ENCODE peak calls at places on chromosomes 13 and 19, in eight cellular contexts. One of them, this sample, is unnamed.

GRCh38 chr19:38162632-38163031 is 61.4 kb downstream of the DPF1 start:
- DNase-seq in GM23248: no peak
- DNase-seq in fibroblast of lung: no peak
- DNase-seq in NT2/D1: no peak
- DNase-seq in colonic mucosa: no peak
- DNase-seq in HCT116: no peak
- DNase-seq in neural progenitor cell: no peak
- DNase-seq in mammary epithelial cell: no peak
- DNase-seq in this sample: no peak

GRCh38 chr13:43676320-43676719 is 110.5 kb downstream of the ENOX1 start:
- DNase-seq in mammary epithelial cell: no peak
- DNase-seq in GM23248: peak; percentile 2
- DNase-seq in colonic mucosa: no peak
- DNase-seq in HCT116: no peak
- DNase-seq in fibroblast of lung: no peak
- DNase-seq in neural progenitor cell: no peak
- DNase-seq in NT2/D1: no peak
- DNase-seq in this sample: no peak

GRCh38 chr13:41780736-41781708 is 179.9 kb downstream of the VWA8 start:
- DNase-seq in HCT116: no peak
- DNase-seq in NT2/D1: no peak
- DNase-seq in mammary epithelial cell: peak; percentile 33
- DNase-seq in fibroblast of lung: peak; percentile 74
- DNase-seq in colonic mucosa: no peak
- DNase-seq in neural progenitor cell: no peak
- DNase-seq in GM23248: peak; percentile 86
- DNase-seq in this sample: no peak

GRCh38 chr13:105278797-105279425 is 1256.6 kb downstream of the EFNB2 start:
- DNase-seq in mammary epithelial cell: no peak
- DNase-seq in HCT116: no peak
- DNase-seq in colonic mucosa: no peak
- DNase-seq in neural progenitor cell: peak; percentile 73
- DNase-seq in GM23248: no peak
- DNase-seq in NT2/D1: peak; percentile 27
- DNase-seq in fibroblast of lung: no peak
- DNase-seq in this sample: peak; percentile 3

GRCh38 chr13:78700121-78700910 is 41.4 kb upstream of the OBI1 start:
- DNase-seq in NT2/D1: no peak
- DNase-seq in GM23248: peak; percentile 7
- DNase-seq in mammary epithelial cell: peak; percentile 46
- DNase-seq in colonic mucosa: no peak
- DNase-seq in neural progenitor cell: no peak
- DNase-seq in fibroblast of lung: peak; percentile 84
- DNase-seq in HCT116: no peak
- DNase-seq in this sample: peak; percentile 64

GRCh38 chr19:1780272-1780957 is 27.1 kb downstream of the ONECUT3 start:
- DNase-seq in colonic mucosa: no peak
- DNase-seq in mammary epithelial cell: no peak
- DNase-seq in GM23248: peak; percentile 75
- DNase-seq in HCT116: no peak
- DNase-seq in neural progenitor cell: no peak
- DNase-seq in NT2/D1: no peak
- DNase-seq in fibroblast of lung: peak; percentile 28
- DNase-seq in this sample: peak; percentile 52

GRCh38 chr19:2587001-2587719 is 111.2 kb downstream of the GADD45B start:
- DNase-seq in NT2/D1: peak; percentile 47
- DNase-seq in HCT116: no peak
- DNase-seq in neural progenitor cell: peak; percentile 30
- DNase-seq in mammary epithelial cell: no peak
- DNase-seq in fibroblast of lung: peak; percentile 38
- DNase-seq in GM23248: no peak
- DNase-seq in colonic mucosa: no peak
- DNase-seq in this sample: no peak

GRCh38 chr13:91368676-91369425 is 21.4 kb downstream of the MIR17HG start:
- DNase-seq in neural progenitor cell: no peak
- DNase-seq in fibroblast of lung: no peak
- DNase-seq in GM23248: peak; percentile 19
- DNase-seq in HCT116: no peak
- DNase-seq in NT2/D1: no peak
- DNase-seq in mammary epithelial cell: no peak
- DNase-seq in colonic mucosa: no peak
- DNase-seq in this sample: no peak

GRCh38 chr19:18273566-18274302 is 518 bp downstream of the IQCN start:
- DNase-seq in HCT116: no peak
- DNase-seq in neural progenitor cell: no peak
- DNase-seq in mammary epithelial cell: no peak
- DNase-seq in colonic mucosa: no peak
- DNase-seq in fibroblast of lung: no peak
- DNase-seq in NT2/D1: no peak
- DNase-seq in GM23248: no peak
- DNase-seq in this sample: no peak

GRCh38 chr19:6970478-6970877 is 50.8 kb downstream of the MBD3L2B start:
- DNase-seq in fibroblast of lung: no peak
- DNase-seq in mammary epithelial cell: no peak
- DNase-seq in GM23248: no peak
- DNase-seq in HCT116: peak; percentile 41
- DNase-seq in NT2/D1: no peak
- DNase-seq in colonic mucosa: no peak
- DNase-seq in neural progenitor cell: no peak
- DNase-seq in this sample: no peak

GRCh38 chr19:49847731-49848696 is 2.9 kb upstream of the PTOV1 start:
- DNase-seq in neural progenitor cell: no peak
- DNase-seq in fibroblast of lung: peak; percentile 90
- DNase-seq in GM23248: peak; percentile 86
- DNase-seq in mammary epithelial cell: peak; percentile 81
- DNase-seq in NT2/D1: no peak
- DNase-seq in HCT116: peak; percentile 46
- DNase-seq in colonic mucosa: no peak
- DNase-seq in this sample: peak; percentile 95

GRCh38 chr19:33750587-33751385 is 45.9 kb upstream of the KCTD15 start:
- DNase-seq in NT2/D1: no peak
- DNase-seq in fibroblast of lung: no peak
- DNase-seq in neural progenitor cell: no peak
- DNase-seq in HCT116: no peak
- DNase-seq in mammary epithelial cell: no peak
- DNase-seq in GM23248: no peak
- DNase-seq in colonic mucosa: no peak
- DNase-seq in this sample: no peak

GRCh38 chr19:22603518-22604440 is 30.3 kb upstream of the ZNF492 start:
- DNase-seq in fibroblast of lung: no peak
- DNase-seq in NT2/D1: no peak
- DNase-seq in neural progenitor cell: no peak
- DNase-seq in mammary epithelial cell: no peak
- DNase-seq in colonic mucosa: no peak
- DNase-seq in GM23248: no peak
- DNase-seq in HCT116: no peak
- DNase-seq in this sample: no peak

GRCh38 chr13:66424417-66424816 is 805.7 kb downstream of the PCDH9 start:
- DNase-seq in HCT116: no peak
- DNase-seq in neural progenitor cell: no peak
- DNase-seq in NT2/D1: no peak
- DNase-seq in mammary epithelial cell: no peak
- DNase-seq in GM23248: no peak
- DNase-seq in colonic mucosa: no peak
- DNase-seq in fibroblast of lung: peak; percentile 69
- DNase-seq in this sample: peak; percentile 22

DNA sequence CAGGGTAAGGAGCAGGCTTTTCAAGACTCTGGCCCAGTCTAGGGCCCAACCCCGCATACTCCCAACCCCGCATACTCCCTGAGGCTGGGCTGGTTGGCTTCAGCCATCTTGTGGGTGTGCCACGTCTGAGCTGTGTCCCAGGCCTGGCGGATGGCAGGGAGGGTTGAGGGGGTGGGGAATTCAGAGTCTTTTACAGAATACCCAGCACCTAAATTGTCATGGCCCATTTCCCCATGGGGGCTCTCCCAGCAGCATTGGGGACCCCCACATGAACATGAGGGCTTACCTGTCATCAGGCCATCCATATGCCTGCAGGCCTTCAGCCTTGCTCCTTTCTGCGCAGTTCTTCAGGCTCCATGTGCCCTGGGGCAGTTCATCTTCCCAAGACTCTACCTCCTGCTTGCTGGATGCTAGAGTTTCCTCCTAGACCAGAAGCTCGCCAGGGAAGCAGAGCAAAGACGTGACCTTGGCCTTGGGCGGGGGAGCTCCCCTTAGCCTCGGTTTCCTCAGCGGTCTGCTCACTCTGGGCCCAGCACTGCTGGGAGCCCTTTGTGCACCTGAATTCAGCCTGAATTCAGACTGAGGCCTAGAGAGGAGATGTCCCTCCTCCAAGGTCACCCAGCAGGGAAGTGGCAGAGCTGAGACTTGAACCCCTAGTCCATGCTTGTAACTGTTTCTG is 9.2 kb downstream of the PPP5C start:
- DNase-seq in colonic mucosa: no peak
- DNase-seq in neural progenitor cell: no peak
- DNase-seq in GM23248: no peak
- DNase-seq in NT2/D1: no peak
- DNase-seq in HCT116: no peak
- DNase-seq in fibroblast of lung: no peak
- DNase-seq in mammary epithelial cell: no peak
- DNase-seq in this sample: no peak
- H3K9ac ChIP-seq in colonic mucosa: no peak overlapping the region
- H3K9ac ChIP-seq in neural progenitor cell: no peak overlapping the region
- H3K9ac ChIP-seq in GM23248: no peak overlapping the region
- H3K9ac ChIP-seq in NT2/D1: no peak overlapping the region
- H3K9ac ChIP-seq in HCT116: no peak overlapping the region
- H3K9ac ChIP-seq in fibroblast of lung: no peak overlapping the region
- H3K9ac ChIP-seq in mammary epithelial cell: no peak overlapping the region
- H3K9ac ChIP-seq in this sample: no peak overlapping the region

GRCh38 chr13:47454986-47455385 is 546.1 kb downstream of the SUCLA2 start:
- DNase-seq in fibroblast of lung: peak; percentile 57
- DNase-seq in HCT116: no peak
- DNase-seq in colonic mucosa: no peak
- DNase-seq in NT2/D1: no peak
- DNase-seq in GM23248: peak; percentile 44
- DNase-seq in mammary epithelial cell: no peak
- DNase-seq in neural progenitor cell: no peak
- DNase-seq in this sample: no peak

GRCh38 chr13:47463002-47463401 is 538.1 kb downstream of the SUCLA2 start:
- DNase-seq in GM23248: no peak
- DNase-seq in colonic mucosa: no peak
- DNase-seq in NT2/D1: no peak
- DNase-seq in fibroblast of lung: no peak
- DNase-seq in mammary epithelial cell: no peak
- DNase-seq in neural progenitor cell: no peak
- DNase-seq in HCT116: no peak
- DNase-seq in this sample: no peak

GRCh38 chr13:47455581-47455980 is 545.5 kb downstream of the SUCLA2 start:
- DNase-seq in HCT116: no peak
- DNase-seq in fibroblast of lung: no peak
- DNase-seq in neural progenitor cell: no peak
- DNase-seq in NT2/D1: no peak
- DNase-seq in mammary epithelial cell: peak; percentile 6
- DNase-seq in GM23248: peak; percentile 26
- DNase-seq in colonic mucosa: no peak
- DNase-seq in this sample: peak; percentile 51

GRCh38 chr13:47459512-47459911 is 541.6 kb downstream of the SUCLA2 start:
- DNase-seq in GM23248: peak; percentile 23
- DNase-seq in HCT116: no peak
- DNase-seq in neural progenitor cell: peak; percentile 38
- DNase-seq in fibroblast of lung: peak; percentile 75
- DNase-seq in mammary epithelial cell: no peak
- DNase-seq in NT2/D1: no peak
- DNase-seq in colonic mucosa: no peak
- DNase-seq in this sample: peak; percentile 42

DNA sequence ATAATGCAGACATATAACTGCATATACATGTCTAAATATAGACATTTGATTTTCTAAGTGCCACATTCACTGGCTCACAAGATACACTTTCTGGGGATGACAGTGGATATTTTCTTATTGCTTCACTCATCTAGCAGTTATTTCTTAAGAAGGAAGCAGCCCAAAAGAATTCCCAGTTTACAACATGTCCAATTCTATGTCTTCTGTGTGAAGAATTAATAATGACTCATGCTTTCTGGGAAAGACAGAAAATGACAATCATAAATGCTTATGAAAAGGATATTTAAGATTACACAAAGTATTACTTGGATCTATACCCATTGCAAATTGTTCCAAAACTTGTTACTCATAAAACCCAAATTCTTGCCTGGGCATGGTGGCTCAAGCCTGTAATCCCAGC is 543.4 kb downstream of the SUCLA2 start:
- DNase-seq in fibroblast of lung: peak; percentile 86
- DNase-seq in NT2/D1: no peak
- DNase-seq in HCT116: no peak
- DNase-seq in mammary epithelial cell: peak; percentile 43
- DNase-seq in colonic mucosa: no peak
- DNase-seq in GM23248: peak; percentile 67
- DNase-seq in neural progenitor cell: no peak
- DNase-seq in this sample: no peak
- H3K9ac ChIP-seq in fibroblast of lung: no peak overlapping the region
- H3K9ac ChIP-seq in NT2/D1: no peak overlapping the region
- H3K9ac ChIP-seq in HCT116: no peak overlapping the region
- H3K9ac ChIP-seq in mammary epithelial cell: no peak overlapping the region
- H3K9ac ChIP-seq in colonic mucosa: no peak overlapping the region
- H3K9ac ChIP-seq in GM23248: no peak overlapping the region
- H3K9ac ChIP-seq in neural progenitor cell: no peak overlapping the region
- H3K9ac ChIP-seq in this sample: no peak overlapping the region

GRCh38 chr13:46896346-46897138 is at the start of gene HTR2A:
- DNase-seq in HCT116: no peak
- DNase-seq in GM23248: peak; percentile 72
- DNase-seq in neural progenitor cell: peak; percentile 55
- DNase-seq in NT2/D1: no peak
- DNase-seq in colonic mucosa: no peak
- DNase-seq in fibroblast of lung: peak; percentile 48
- DNase-seq in mammary epithelial cell: peak; percentile 8
- DNase-seq in this sample: peak; percentile 18
- H3K9ac ChIP-seq in HCT116: no peak within 1 kb of the TSS
- H3K9ac ChIP-seq in GM23248: peak within 1 kb of the TSS; percentile 67
- H3K9ac ChIP-seq in neural progenitor cell: no peak within 1 kb of the TSS
- H3K9ac ChIP-seq in NT2/D1: no peak within 1 kb of the TSS
- H3K9ac ChIP-seq in colonic mucosa: no peak within 1 kb of the TSS
- H3K9ac ChIP-seq in fibroblast of lung: no peak within 1 kb of the TSS
- H3K9ac ChIP-seq in mammary epithelial cell: no peak within 1 kb of the TSS
- H3K9ac ChIP-seq in this sample: no peak within 1 kb of the TSS

GRCh38 chr19:4016486-4016885 is 8.9 kb downstream of the PIAS4 start:
- DNase-seq in neural progenitor cell: no peak
- DNase-seq in mammary epithelial cell: no peak
- DNase-seq in fibroblast of lung: no peak
- DNase-seq in colonic mucosa: no peak
- DNase-seq in NT2/D1: no peak
- DNase-seq in HCT116: no peak
- DNase-seq in GM23248: no peak
- DNase-seq in this sample: no peak

GRCh38 chr19:4018140-4018613 is 10.6 kb downstream of the PIAS4 start:
- DNase-seq in colonic mucosa: no peak
- DNase-seq in neural progenitor cell: no peak
- DNase-seq in GM23248: no peak
- DNase-seq in NT2/D1: no peak
- DNase-seq in HCT116: no peak
- DNase-seq in mammary epithelial cell: no peak
- DNase-seq in fibroblast of lung: no peak
- DNase-seq in this sample: no peak

GRCh38 chr19:4016903-4017638 is 9.5 kb downstream of the PIAS4 start:
- DNase-seq in mammary epithelial cell: no peak
- DNase-seq in HCT116: no peak
- DNase-seq in neural progenitor cell: no peak
- DNase-seq in fibroblast of lung: no peak
- DNase-seq in colonic mucosa: no peak
- DNase-seq in GM23248: no peak
- DNase-seq in NT2/D1: no peak
- DNase-seq in this sample: no peak

GRCh38 chr19:4019578-4019977 is 12.0 kb downstream of the PIAS4 start:
- DNase-seq in neural progenitor cell: no peak
- DNase-seq in mammary epithelial cell: no peak
- DNase-seq in colonic mucosa: no peak
- DNase-seq in GM23248: no peak
- DNase-seq in NT2/D1: no peak
- DNase-seq in fibroblast of lung: no peak
- DNase-seq in HCT116: no peak
- DNase-seq in this sample: no peak

GRCh38 chr19:4018775-4019504 is 11.4 kb downstream of the PIAS4 start:
- DNase-seq in mammary epithelial cell: no peak
- DNase-seq in HCT116: no peak
- DNase-seq in GM23248: no peak
- DNase-seq in NT2/D1: no peak
- DNase-seq in colonic mucosa: no peak
- DNase-seq in neural progenitor cell: no peak
- DNase-seq in fibroblast of lung: no peak
- DNase-seq in this sample: no peak
- H3K9ac ChIP-seq in mammary epithelial cell: no peak overlapping the region
- H3K9ac ChIP-seq in HCT116: no peak overlapping the region
- H3K9ac ChIP-seq in GM23248: no peak overlapping the region
- H3K9ac ChIP-seq in NT2/D1: peak overlapping the region; percentile 50
- H3K9ac ChIP-seq in colonic mucosa: no peak overlapping the region
- H3K9ac ChIP-seq in neural progenitor cell: no peak overlapping the region
- H3K9ac ChIP-seq in fibroblast of lung: no peak overlapping the region
- H3K9ac ChIP-seq in this sample: no peak overlapping the region

This sample was measured in PC-3.